ENCODE peak calls at places on chromosome 13, in six cellular contexts. X is T-helper 9 cell, O is substantia nigra, H is NCI-H1694 treated with DMSO at 0.1 percent for 48 hours, J is ACHN, I is progenitor cell of endocrine pancreas. D is an unnamed sample.

GRCh38 chr13:51178456-51179074 is 43.6 kb upstream of the FAM124A start:
- DNase-seq in X (no peak), O (no peak), H (no peak), J (no peak), I (no peak), D (no peak)

GRCh38 chr13:19586904-19587634 is 25.7 kb upstream of the TPTE2 start:
- DNase-seq in X (peak; percentile 56), O (no peak), H (no peak), J (no peak), I (no peak), D (no peak)

GRCh38 chr13:55615080-55615479 is 1525.6 kb upstream of the PRR20A start:
- DNase-seq in X (no peak), O (no peak), H (no peak), J (no peak), I (no peak), D (no peak)

GRCh38 chr13:40236566-40237168 is 429.8 kb downstream of the FOXO1 start:
- DNase-seq in X (no peak), O (no peak), H (no peak), J (no peak), I (no peak), D (no peak)

GRCh38 chr13:20495087-20496023 is 30.3 kb downstream of the CRYL1 start:
- DNase-seq in X (peak; percentile 38), O (no peak), H (peak; percentile 55), J (peak; percentile 65), I (peak; percentile 23), D (peak; percentile 78)

GRCh38 chr13:92137519-92137918 is 739.1 kb downstream of the GPC5 start:
- DNase-seq in X (no peak), O (no peak), H (no peak), J (no peak), I (no peak), D (peak; percentile 68)

GRCh38 chr13:43195551-43195950 is 172.2 kb downstream of the DNAJC15 start:
- DNase-seq in X (no peak), O (no peak), H (no peak), J (no peak), I (no peak), D (no peak)

GRCh38 chr13:53191091-53191490 is 162.5 kb downstream of the OLFM4 start:
- DNase-seq in X (no peak), O (no peak), H (no peak), J (peak; percentile 20), I (no peak), D (peak; percentile 11)

GRCh38 chr13:45446181-45446580 is 18.6 kb upstream of the COG3 start:
- DNase-seq in X (no peak), O (no peak), H (no peak), J (no peak), I (no peak), D (no peak)

GRCh38 chr13:36130168-36130541 is 1.0 kb downstream of the DCLK1 start:
- DNase-seq in X (no peak), O (no peak), H (peak; percentile 16), J (no peak), I (no peak), D (no peak)

GRCh38 chr13:98994080-98994479 is 16.2 kb upstream of the DOCK9 start:
- DNase-seq in X (no peak), O (no peak), H (no peak), J (no peak), I (no peak), D (no peak)

GRCh38 chr13:93776936-93777335 is 550.3 kb downstream of the GPC6 start:
- DNase-seq in X (no peak), O (no peak), H (no peak), J (no peak), I (no peak), D (no peak)

GRCh38 chr13:92355213-92355612 is 871.4 kb upstream of the GPC6 start:
- DNase-seq in X (no peak), O (no peak), H (peak; percentile 25), J (peak; percentile 30), I (no peak), D (peak; percentile 84)

GRCh38 chr13:63696055-63696454 is 2280.4 kb upstream of the PCDH20 start:
- DNase-seq in X (no peak), O (no peak), H (no peak), J (no peak), I (no peak), D (no peak)

GRCh38 chr13:20498129-20498528 is 27.5 kb downstream of the CRYL1 start:
- DNase-seq in X (no peak), O (no peak), H (no peak), J (no peak), I (no peak), D (no peak)

GRCh38 chr13:44879452-44880058 is 109.7 kb downstream of the NUFIP1 start:
- DNase-seq in X (no peak), O (no peak), H (no peak), J (peak; percentile 54), I (no peak), D (no peak)

D was measured in cardiac muscle cell.